ENCODE peak calls at places on chromosome 1, in ten cellular contexts. X is MM.1S; I is cardiac muscle cell; W is IMR-90; M is tibial nerve; G is CD8-positive, alpha-beta T cell; P is GM20000; E is BE2C; O is GM13976; H is tibial artery. Q is an unnamed sample.

GRCh38 chr1:213266983-213267772 is 216.1 kb downstream of the RPS6KC1 start:
- DNase-seq in W (peak; percentile 2), I (no peak), M (no peak), O (no peak), E (no peak), G (no peak), H (no peak), P (no peak), X (no peak), Q (no peak)

GRCh38 chr1:158146739-158147138 is 34.0 kb upstream of the CD1D start:
- DNase-seq in M (no peak), O (no peak), E (no peak), I (no peak), G (no peak), X (no peak), P (no peak), H (no peak), W (no peak), Q (no peak)

GRCh38 chr1:41954533-41954944 is 35.8 kb upstream of the HIVEP3 start:
- DNase-seq in H (no peak), I (no peak), E (no peak), W (peak; percentile 85), M (no peak), G (no peak), O (no peak), P (no peak), X (no peak), Q (no peak)

GRCh38 chr1:194069168-194069830 is 882.9 kb upstream of the B3GALT2 start:
- DNase-seq in G (no peak), W (peak; percentile 16), E (peak; percentile 57), I (peak; percentile 36), M (no peak), O (no peak), X (no peak), P (no peak), H (peak; percentile 64), Q (no peak)

GRCh38 chr1:29392486-29393450 is 156.4 kb downstream of the PTPRU start:
- DNase-seq in E (no peak), M (no peak), O (no peak), P (no peak), X (no peak), I (no peak), W (no peak), G (no peak), H (no peak), Q (no peak)

GRCh38 chr1:20158358-20159070 is 19.4 kb downstream of the PLA2G2F start:
- DNase-seq in O (no peak), E (no peak), W (no peak), I (no peak), M (no peak), P (no peak), X (no peak), H (no peak), G (no peak), Q (no peak)

GRCh38 chr1:17952506-17952905 is 155.1 kb upstream of the IGSF21 start:
- DNase-seq in W (no peak), E (no peak), I (no peak), P (no peak), M (no peak), O (no peak), H (no peak), G (no peak), X (no peak), Q (no peak)

GRCh38 chr1:62625415-62625814 is 28.1 kb downstream of the ANGPTL3 start:
- DNase-seq in O (peak; percentile 55), G (no peak), X (no peak), H (no peak), M (no peak), E (no peak), P (peak; percentile 48), I (no peak), W (peak; percentile 49), Q (no peak)

DNA sequence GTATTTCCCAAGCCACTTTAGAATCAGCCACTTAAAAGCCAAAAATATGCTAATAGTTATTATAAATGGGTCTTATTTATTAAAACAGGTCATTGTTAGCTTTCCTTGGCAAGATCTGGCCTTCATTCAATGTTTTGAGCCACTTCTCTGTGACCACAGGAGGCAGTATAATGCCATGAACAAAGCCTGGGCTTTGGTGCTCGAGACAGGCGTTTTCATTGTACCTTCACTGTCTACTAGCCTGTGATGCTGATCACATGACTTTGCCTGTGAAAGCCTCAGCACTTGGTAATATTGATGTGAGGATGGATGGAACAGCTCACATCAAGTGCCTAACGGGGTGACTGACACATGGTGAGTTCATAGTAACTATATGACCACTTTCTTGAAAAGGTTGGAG is 217.0 kb downstream of the RWDD3 start:
- DNase-seq in X (no peak), P (no peak), W (no peak), G (no peak), M (no peak), O (no peak), H (no peak), I (no peak), E (no peak), Q (no peak)
- TF ChIP-seq CTCF in X (no peak), P (no peak), W (no peak), G (no peak), M (no peak), O (no peak), H (no peak), I (no peak), E (peak; percentile 34), Q (no peak)

GRCh38 chr1:87594736-87595383 is 266.2 kb downstream of the LMO4 start:
- DNase-seq in W (no peak), P (no peak), E (no peak), M (no peak), X (peak; percentile 29), O (no peak), I (no peak), G (no peak), H (no peak), Q (no peak)

GRCh38 chr1:87600070-87600469 is 271.4 kb downstream of the LMO4 start:
- DNase-seq in E (no peak), I (no peak), G (no peak), M (no peak), O (no peak), H (no peak), X (no peak), W (no peak), P (no peak), Q (no peak)

GRCh38 chr1:87600848-87601247 is 272.2 kb downstream of the LMO4 start:
- DNase-seq in I (no peak), E (no peak), H (no peak), M (no peak), X (no peak), G (no peak), W (peak; percentile 34), P (no peak), O (no peak), Q (no peak)

GRCh38 chr1:87595384-87595781 is 266.7 kb downstream of the LMO4 start:
- DNase-seq in I (no peak), H (no peak), X (no peak), P (no peak), G (no peak), W (no peak), O (no peak), M (no peak), E (no peak), Q (no peak)

DNA sequence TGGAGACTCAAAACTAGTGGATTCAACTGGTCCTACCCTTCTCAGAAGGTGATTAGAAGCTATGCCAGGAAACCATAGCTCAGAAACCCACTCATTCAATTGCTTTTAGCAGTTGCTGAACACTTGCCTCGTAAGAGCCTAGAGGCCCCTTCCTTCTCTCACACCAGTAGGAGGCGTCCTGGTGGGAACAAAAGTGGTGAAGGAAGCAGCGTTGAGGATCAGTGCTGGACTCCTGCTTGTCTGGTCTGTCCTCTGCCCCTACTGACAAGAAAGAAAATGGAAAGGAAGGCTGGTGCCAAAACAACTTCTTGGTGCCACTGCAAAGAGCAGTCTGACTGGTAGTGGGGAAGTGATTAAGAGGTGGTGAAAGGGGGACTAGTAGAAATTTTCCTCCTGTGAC is 269.7 kb downstream of the LMO4 start:
- DNase-seq in I (peak; percentile 8), P (no peak), M (no peak), G (no peak), W (no peak), O (no peak), X (no peak), H (no peak), E (no peak), Q (no peak)
- TF ChIP-seq CTCF in I (no peak), P (peak; percentile 3), M (no peak), G (no peak), W (no peak), O (no peak), X (no peak), H (no peak), E (peak; percentile 21), Q (no peak)

GRCh38 chr1:175221548-175222175 is 29.1 kb upstream of the KIAA0040 start:
- DNase-seq in P (no peak), O (no peak), W (no peak), X (no peak), M (no peak), H (no peak), G (no peak), E (no peak), I (peak; percentile 14), Q (no peak)
- TF ChIP-seq CTCF in P (no peak), O (no peak), W (no peak), X (no peak), M (peak; percentile 21), H (peak; percentile 8), G (no peak), E (no peak), I (no peak), Q (no peak)

GRCh38 chr1:246641394-246641793 is 75.1 kb downstream of the CNST start:
- DNase-seq in X (no peak), W (no peak), H (no peak), P (no peak), E (no peak), M (no peak), O (no peak), I (no peak), G (no peak), Q (no peak)

GRCh38 chr1:246651012-246651411 is 73.2 kb upstream of the SCCPDH start:
- DNase-seq in X (no peak), O (no peak), E (no peak), P (no peak), M (no peak), I (no peak), H (no peak), W (no peak), G (no peak), Q (no peak)

GRCh38 chr1:246642719-246643118 is 76.5 kb downstream of the CNST start:
- DNase-seq in M (no peak), H (no peak), O (no peak), W (no peak), P (no peak), E (no peak), I (no peak), G (no peak), X (no peak), Q (no peak)

GRCh38 chr1:246647513-246647912 is 76.7 kb upstream of the SCCPDH start:
- DNase-seq in E (peak; percentile 33), X (no peak), G (no peak), H (no peak), O (no peak), P (no peak), I (no peak), W (peak; percentile 60), M (no peak), Q (no peak)

DNA sequence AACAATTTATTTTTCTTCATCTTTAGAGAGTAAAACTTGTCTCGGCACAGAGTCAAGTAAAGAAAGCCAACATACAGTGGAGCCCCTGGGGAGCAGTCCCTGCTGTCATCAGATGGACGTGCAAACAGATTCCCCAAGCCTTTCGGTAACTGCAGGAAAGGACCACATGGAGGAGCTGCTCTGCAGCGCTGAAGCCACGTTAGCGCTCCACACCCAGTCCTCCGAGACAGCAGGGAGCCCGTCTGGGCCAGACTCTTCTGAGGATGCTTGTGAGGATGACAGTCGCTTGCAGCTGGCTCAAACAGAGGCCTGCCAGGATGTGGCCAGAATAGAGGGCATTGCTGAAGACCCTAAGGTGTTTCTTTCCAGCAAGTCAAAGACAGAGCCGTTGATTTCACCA is 77.1 kb upstream of the SCCPDH start:
- DNase-seq in W (peak; percentile 71), H (no peak), O (no peak), E (peak; percentile 89), G (no peak), M (peak; percentile 12), P (no peak), X (no peak), I (peak; percentile 76), Q (no peak)
- TF ChIP-seq CTCF in W (peak; percentile 57), H (peak; percentile 38), O (no peak), E (peak; percentile 98), G (no peak), M (peak; percentile 58), P (no peak), X (no peak), I (peak; percentile 77), Q (no peak)

Q was measured in activated B cell treated with CpG ODN at 0.5 μM for 24 hours.